ENCODE peak calls at places on chromosomes 11 and 22, in ten cellular contexts. B, R, L, A, T, Y, D, V, M and E are unnamed samples.

GRCh38 chr11:119699227-119699626 is 29.8 kb downstream of the NECTIN1 start:
- DNase-seq in B (no peak), R (no peak), L (no peak), A (no peak), T (peak; percentile 81), Y (no peak), D (peak; percentile 71), V (peak; percentile 77), M (no peak), E (no peak)

GRCh38 chr11:35167451-35167954 is 28.5 kb downstream of the CD44 start:
- DNase-seq in B (no peak), R (no peak), L (no peak), A (no peak), T (no peak), Y (no peak), D (no peak), V (peak; percentile 30), M (no peak), E (no peak)

GRCh38 chr22:24161485-24161884 is 19.8 kb upstream of the SUSD2 start:
- DNase-seq in B (no peak), R (no peak), L (no peak), A (no peak), T (no peak), Y (no peak), D (no peak), V (no peak), M (no peak), E (no peak)

GRCh38 chr11:72221386-72221785 is 3.2 kb upstream of the INPPL1 start:
- DNase-seq in B (peak; percentile 73), R (peak; percentile 40), L (no peak), A (no peak), T (no peak), Y (no peak), D (peak; percentile 26), V (peak; percentile 25), M (peak; percentile 26), E (peak; percentile 75)

GRCh38 chr22:28402066-28402465 is 277.6 kb downstream of the TTC28 start:
- DNase-seq in B (no peak), R (no peak), L (no peak), A (no peak), T (no peak), Y (no peak), D (no peak), V (no peak), M (no peak), E (no peak)

GRCh38 chr22:43226368-43226979 is 39.5 kb upstream of the TTLL12 start:
- DNase-seq in B (peak; percentile 15), R (no peak), L (no peak), A (no peak), T (no peak), Y (no peak), D (no peak), V (no peak), M (no peak), E (no peak)

GRCh38 chr11:111561801-111562325 is 21.3 kb downstream of the LAYN start:
- DNase-seq in B (no peak), R (no peak), L (no peak), A (no peak), T (no peak), Y (peak; percentile 96), D (no peak), V (no peak), M (no peak), E (no peak)

GRCh38 chr11:34245043-34245442 is 112.8 kb downstream of the ABTB2 start:
- DNase-seq in B (no peak), R (peak; percentile 55), L (no peak), A (no peak), T (no peak), Y (no peak), D (no peak), V (no peak), M (no peak), E (no peak)

GRCh38 chr22:21938071-21938822 is 14.4 kb downstream of the PPM1F start:
- DNase-seq in B (peak; percentile 94), R (peak; percentile 92), L (peak; percentile 83), A (peak; percentile 99), T (peak; percentile 95), Y (peak; percentile 82), D (peak; percentile 95), V (peak; percentile 94), M (peak; percentile 94), E (peak; percentile 96)